ENCODE peak calls at places on chromosomes 6 and 20, in five cellular contexts. B is adrenal gland, X is SJSA1, O is brain microvascular endothelial cell, F is lower lobe of right lung. R is an unnamed sample.

GRCh38 chr6:44034391-44034861 is 92.8 kb downstream of the MRPL14 start:
- DNase-seq in B (no peak), X (no peak), O (no peak), F (peak), R (no peak)

GRCh38 chr6:14025160-14025559 is 92.4 kb upstream of the CD83 start:
- DNase-seq in B (no peak), X (no peak), O (no peak), F (no peak), R (no peak)

GRCh38 chr20:58746551-58747399 is 54.2 kb downstream of the NPEPL1 start:
- DNase-seq in B (peak), X (no peak), O (no peak), F (no peak), R (no peak)

GRCh38 chr6:84581494-84582259 is 182.7 kb downstream of the TBX18 start:
- DNase-seq in B (no peak), X (no peak), O (peak), F (no peak), R (no peak)

GRCh38 chr6:84103029-84103428 is 69.5 kb downstream of the MRAP2 start:
- DNase-seq in B (no peak), X (no peak), O (no peak), F (no peak), R (no peak)

GRCh38 chr6:158067436-158068015 is 85.9 kb downstream of the SYNJ2 start:
- DNase-seq in B (no peak), X (no peak), O (no peak), F (no peak), R (no peak)

GRCh38 chr20:13525225-13525940 is 113.3 kb downstream of the TASP1 start:
- DNase-seq in B (peak), X (no peak), O (peak), F (no peak), R (no peak)

GRCh38 chr6:14243617-14244016 is 126.0 kb downstream of the CD83 start:
- DNase-seq in B (no peak), X (no peak), O (no peak), F (no peak), R (no peak)

GRCh38 chr20:10225439-10226080 is 6.9 kb downstream of the SNAP25 start:
- DNase-seq in B (no peak), X (no peak), O (no peak), F (no peak), R (no peak)

GRCh38 chr6:147621280-147621679 is 112.8 kb downstream of the SAMD5 start:
- DNase-seq in B (peak), X (no peak), O (peak), F (no peak), R (peak)

GRCh38 chr6:33744895-33745546 is 1.7 kb downstream of the IP6K3 start:
- DNase-seq in B (no peak), X (no peak), O (no peak), F (no peak), R (no peak)

GRCh38 chr20:35145141-35145564 is 2.0 kb downstream of the EDEM2 start:
- DNase-seq in B (no peak), X (no peak), O (peak), F (no peak), R (peak)

GRCh38 chr6:106444777-106445507 is 84.4 kb downstream of the CRYBG1 start:
- DNase-seq in B (peak), X (no peak), O (peak), F (no peak), R (no peak)

GRCh38 chr6:119453242-119453641 is 103.7 kb upstream of the MAN1A1 start:
- DNase-seq in B (no peak), X (no peak), O (no peak), F (no peak), R (no peak)

GRCh38 chr6:71338540-71339316 is 50.1 kb downstream of the OGFRL1 start:
- DNase-seq in B (no peak), X (no peak), O (no peak), F (no peak), R (no peak)

GRCh38 chr20:4748847-4749246 is 27.1 kb downstream of the PRND start:
- DNase-seq in B (no peak), X (no peak), O (no peak), F (no peak), R (no peak)

GRCh38 chr6:133923938-133924593 is 29.0 kb upstream of the TBPL1 start:
- DNase-seq in B (peak), X (peak), O (peak), F (no peak), R (peak)

GRCh38 chr6:119536666-119537065 is 187.1 kb upstream of the MAN1A1 start:
- DNase-seq in B (no peak), X (no peak), O (no peak), F (no peak), R (no peak)

GRCh38 chr6:6588064-6588923 is at the start of gene LY86:
- DNase-seq in B (peak), X (no peak), O (no peak), F (no peak), R (no peak)

GRCh38 chr6:149766156-149766768 is 16.7 kb downstream of the PCMT1 start:
- DNase-seq in B (peak), X (no peak), O (peak), F (no peak), R (no peak)

GRCh38 chr6:43669922-43670622 is 17.5 kb downstream of the MRPS18A start:
- DNase-seq in B (no peak), X (no peak), O (no peak), F (no peak), R (no peak)

GRCh38 chr6:14280766-14281293 is 163.3 kb downstream of the CD83 start:
- DNase-seq in B (no peak), X (no peak), O (no peak), F (no peak), R (no peak)

GRCh38 chr6:143545976-143546547 is 34.5 kb upstream of the FUCA2 start:
- DNase-seq in B (no peak), X (no peak), O (no peak), F (no peak), R (no peak)

GRCh38 chr6:54718541-54719023 is 128.0 kb upstream of the FAM83B start:
- DNase-seq in B (no peak), X (no peak), O (no peak), F (no peak), R (peak)

DNA sequence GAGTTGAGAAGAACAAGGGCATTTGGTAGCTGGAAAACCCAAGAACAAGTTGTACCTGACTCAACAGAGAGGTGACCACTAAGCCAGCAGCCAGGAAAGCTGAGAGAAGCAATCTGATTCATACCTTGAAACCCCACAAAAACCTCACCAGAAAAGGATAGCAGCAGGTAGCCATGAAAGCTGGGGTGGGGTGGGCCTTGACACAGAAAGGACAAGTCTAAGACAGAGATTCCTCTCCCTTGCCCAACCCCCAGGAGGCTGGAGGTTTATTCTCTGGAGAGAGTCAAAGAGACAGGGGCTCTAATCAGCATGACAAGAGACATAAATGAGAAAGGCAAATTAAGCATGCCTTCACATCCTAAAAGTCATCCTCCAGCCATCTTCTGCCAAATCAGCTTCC is 151.7 kb upstream of the DST start:
- DNase-seq in B (no peak), X (no peak), O (no peak), F (no peak), R (no peak)
- H3K27ac ChIP-seq in B (no peak), X (no peak), O (no peak), F (no peak), R (no peak)

GRCh38 chr6:35262596-35262995 is 3.1 kb downstream of the ZNF76 start:
- DNase-seq in B (no peak), X (no peak), O (no peak), F (no peak), R (no peak)
- H3K27ac ChIP-seq in B (no peak), X (no peak), O (no peak), F (no peak), R (no peak)

GRCh38 chr6:125198285-125199009 is 44.9 kb downstream of the TPD52L1 start:
- DNase-seq in B (peak), X (no peak), O (no peak), F (no peak), R (peak)

GRCh38 chr6:125194980-125195379 is 41.4 kb downstream of the TPD52L1 start:
- DNase-seq in B (no peak), X (no peak), O (no peak), F (no peak), R (no peak)

GRCh38 chr6:125195526-125195925 is 42.0 kb downstream of the TPD52L1 start:
- DNase-seq in B (no peak), X (no peak), O (no peak), F (no peak), R (no peak)

GRCh38 chr6:125196613-125197012 is 43.0 kb downstream of the TPD52L1 start:
- DNase-seq in B (no peak), X (no peak), O (no peak), F (no peak), R (no peak)

DNA sequence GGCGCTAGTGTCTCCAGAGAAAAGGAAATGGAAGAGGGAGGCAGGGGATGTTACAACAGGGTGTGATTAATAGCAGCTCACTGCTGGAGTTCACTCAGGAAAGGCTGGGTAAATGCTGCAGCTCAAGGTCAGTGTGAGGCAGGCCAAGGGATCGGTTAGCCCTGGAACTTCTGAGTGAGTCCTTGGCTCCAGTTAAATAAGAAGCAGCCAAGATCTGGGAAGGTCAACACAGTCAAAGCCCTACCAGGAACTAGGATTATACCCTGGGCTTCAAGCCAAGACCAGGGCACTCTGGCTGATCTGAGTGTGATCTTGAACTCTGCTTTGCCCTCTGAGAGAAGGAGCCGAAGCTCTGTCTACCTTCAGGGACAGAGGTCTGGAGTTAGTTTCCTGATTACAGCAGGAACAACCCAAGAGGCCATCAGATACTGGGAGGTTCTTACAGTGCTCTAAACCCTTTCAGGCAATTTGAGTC is 44.3 kb downstream of the TPD52L1 start:
- DNase-seq in B (peak), X (no peak), O (peak), F (peak), R (peak)
- H3K27ac ChIP-seq in B (peak), X (no peak), O (no peak), F (peak), R (peak)

DNA sequence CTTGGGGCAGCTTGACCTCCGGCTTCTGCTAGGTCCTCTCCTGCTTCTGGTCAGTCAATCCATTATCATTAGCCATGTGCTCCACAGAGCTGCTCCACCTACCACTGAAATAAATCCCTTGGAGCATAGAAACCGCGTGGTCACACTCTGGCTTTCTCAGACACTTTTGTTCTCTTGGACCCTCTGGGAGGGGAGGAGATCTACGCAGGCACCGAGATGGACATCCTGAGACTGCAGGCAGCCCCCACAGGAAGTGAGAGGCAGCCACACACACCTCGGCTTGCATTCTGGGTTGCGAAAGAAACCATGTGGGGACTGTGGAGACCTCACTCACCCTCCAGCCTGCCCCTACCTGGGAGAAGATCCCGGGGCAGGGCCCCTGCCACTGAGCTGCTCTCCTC is 79.5 kb downstream of the FYN start:
- DNase-seq in B (no peak), X (no peak), O (no peak), F (no peak), R (no peak)
- H3K27ac ChIP-seq in B (no peak), X (no peak), O (no peak), F (peak), R (no peak)